ENCODE peak calls at places on chromosomes 3 and 15, in eight cellular contexts. H, G, Z, A, K, V, D and C are unnamed samples.

GRCh38 chr15:73560501-73561117 is 72.6 kb downstream of the NPTN start:
- DNase-seq in H (peak; percentile 72), G (peak; percentile 23), Z (no peak), A (no peak), K (no peak), V (no peak), D (peak; percentile 81), C (no peak)

GRCh38 chr3:187870360-187871203 is 125.3 kb upstream of the BCL6 start:
- DNase-seq in H (no peak), G (no peak), Z (no peak), A (no peak), K (no peak), V (no peak), D (no peak), C (no peak)

GRCh38 chr15:77483426-77483825 is 62.7 kb downstream of the HMG20A start:
- DNase-seq in H (no peak), G (no peak), Z (no peak), A (no peak), K (no peak), V (no peak), D (no peak), C (no peak)

GRCh38 chr3:11624704-11625375 is 18.9 kb downstream of the VGLL4 start:
- DNase-seq in H (no peak), G (no peak), Z (no peak), A (no peak), K (no peak), V (no peak), D (no peak), C (no peak)

GRCh38 chr3:102629943-102630342 is 195.1 kb downstream of the ZPLD1 start:
- DNase-seq in H (no peak), G (no peak), Z (no peak), A (no peak), K (no peak), V (no peak), D (no peak), C (no peak)

GRCh38 chr3:148882288-148882687 is 17.2 kb downstream of the CPA3 start:
- DNase-seq in H (no peak), G (no peak), Z (no peak), A (no peak), K (no peak), V (no peak), D (no peak), C (no peak)

GRCh38 chr15:31504462-31504839 is 177.8 kb downstream of the KLF13 start:
- DNase-seq in H (no peak), G (no peak), Z (no peak), A (no peak), K (no peak), V (no peak), D (no peak), C (no peak)

GRCh38 chr3:183018416-183019192 is 38.3 kb upstream of the DCUN1D1 start:
- DNase-seq in H (peak; percentile 4), G (no peak), Z (no peak), A (no peak), K (no peak), V (no peak), D (no peak), C (no peak)

DNA sequence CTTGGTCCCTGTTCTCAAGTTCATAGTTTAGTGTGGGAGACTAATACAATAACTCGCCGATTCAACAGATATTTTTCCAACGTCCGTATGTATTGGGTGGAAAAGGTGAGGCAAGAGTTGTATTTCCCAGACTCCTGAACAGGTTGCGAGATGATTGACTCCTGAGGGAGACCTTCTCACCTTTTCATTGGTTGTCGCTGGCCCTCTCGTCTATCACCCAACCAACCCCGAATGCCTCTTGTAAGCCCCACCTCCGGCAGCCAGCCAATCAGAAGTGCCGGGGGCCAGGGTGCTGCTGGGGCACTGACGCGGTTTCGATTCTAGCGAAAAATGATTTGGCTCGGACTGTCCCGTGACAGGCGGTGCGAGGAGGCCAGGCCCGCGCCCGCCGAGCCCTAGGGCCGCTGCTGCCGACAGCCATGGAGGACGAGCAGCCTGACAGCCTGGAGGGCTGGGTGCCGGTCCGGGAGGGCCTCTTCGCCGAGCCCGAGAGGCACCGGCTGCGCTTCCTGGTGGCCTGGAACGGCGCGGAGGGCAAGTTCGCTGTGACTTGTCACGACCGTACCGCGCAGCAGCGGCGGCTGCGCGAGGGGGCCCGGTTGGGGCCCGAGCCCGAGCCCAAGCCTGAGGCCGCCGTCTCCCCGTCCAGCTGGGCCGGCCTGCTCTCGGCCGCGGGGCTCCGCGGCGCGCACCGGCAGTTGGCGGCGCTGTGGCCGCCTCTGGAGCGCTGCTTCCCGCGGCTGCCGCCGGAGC is at the start of gene WHAMM:
- DNase-seq in H (peak; percentile 99), G (peak; percentile 94), Z (peak; percentile 99), A (peak; percentile 99), K (peak; percentile 99), V (peak; percentile 99), D (peak; percentile 99), C (peak; percentile 96)
- TF ChIP-seq CTCF in H (no peak), G (no peak), Z (no peak), A (no peak), K (no peak), V (no peak), D (no peak), C (no peak)

GRCh38 chr3:45496550-45496949 is 98.0 kb upstream of the LIMD1 start:
- DNase-seq in H (no peak), G (no peak), Z (no peak), A (peak; percentile 50), K (no peak), V (peak; percentile 64), D (no peak), C (no peak)

GRCh38 chr3:45503904-45504651 is 90.5 kb upstream of the LIMD1 start:
- DNase-seq in H (no peak), G (no peak), Z (no peak), A (no peak), K (no peak), V (no peak), D (no peak), C (no peak)

GRCh38 chr3:45498532-45498931 is 96.0 kb upstream of the LIMD1 start:
- DNase-seq in H (no peak), G (no peak), Z (no peak), A (no peak), K (no peak), V (no peak), D (no peak), C (no peak)

GRCh38 chr3:45497963-45498362 is 96.6 kb upstream of the LIMD1 start:
- DNase-seq in H (no peak), G (no peak), Z (no peak), A (no peak), K (no peak), V (no peak), D (no peak), C (no peak)

DNA sequence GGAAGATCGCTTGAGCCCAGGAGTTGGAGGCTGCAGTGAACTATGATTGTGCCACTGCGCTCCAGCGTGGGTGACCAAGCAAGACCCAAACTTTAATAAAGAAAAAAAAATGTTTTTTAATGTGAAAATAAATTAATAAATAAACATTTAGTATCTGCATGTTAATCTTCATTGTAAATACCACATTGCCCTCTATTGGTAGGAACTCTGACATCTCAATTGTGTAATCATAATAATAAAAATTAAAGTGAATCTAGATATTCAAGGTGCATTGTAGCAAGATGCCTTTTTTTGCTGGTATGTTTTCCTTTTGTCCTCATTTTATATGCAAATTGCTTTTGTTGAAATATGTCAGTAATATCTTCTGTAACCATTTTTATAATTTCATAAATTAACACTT is 95.0 kb upstream of the LIMD1 start:
- DNase-seq in H (peak; percentile 30), G (no peak), Z (no peak), A (no peak), K (no peak), V (no peak), D (peak; percentile 61), C (no peak)
- TF ChIP-seq CTCF in H (no peak), G (peak; percentile 17), Z (peak; percentile 41), A (peak; percentile 33), K (no peak), V (peak; percentile 56), D (no peak), C (peak; percentile 49)

GRCh38 chr15:40928351-40928974 is 677 bp upstream of the DLL4 start:
- DNase-seq in H (no peak), G (no peak), Z (no peak), A (peak; percentile 27), K (no peak), V (no peak), D (no peak), C (no peak)

GRCh38 chr15:40925495-40925862 is 3.7 kb upstream of the DLL4 start:
- DNase-seq in H (no peak), G (no peak), Z (no peak), A (no peak), K (no peak), V (no peak), D (no peak), C (no peak)

GRCh38 chr15:40927497-40928346 is 1.4 kb upstream of the DLL4 start:
- DNase-seq in H (peak; percentile 71), G (no peak), Z (no peak), A (peak; percentile 34), K (no peak), V (peak; percentile 23), D (no peak), C (no peak)

GRCh38 chr15:40926659-40927496 is 2.3 kb upstream of the DLL4 start:
- DNase-seq in H (no peak), G (no peak), Z (no peak), A (peak; percentile 21), K (no peak), V (no peak), D (no peak), C (no peak)

DNA sequence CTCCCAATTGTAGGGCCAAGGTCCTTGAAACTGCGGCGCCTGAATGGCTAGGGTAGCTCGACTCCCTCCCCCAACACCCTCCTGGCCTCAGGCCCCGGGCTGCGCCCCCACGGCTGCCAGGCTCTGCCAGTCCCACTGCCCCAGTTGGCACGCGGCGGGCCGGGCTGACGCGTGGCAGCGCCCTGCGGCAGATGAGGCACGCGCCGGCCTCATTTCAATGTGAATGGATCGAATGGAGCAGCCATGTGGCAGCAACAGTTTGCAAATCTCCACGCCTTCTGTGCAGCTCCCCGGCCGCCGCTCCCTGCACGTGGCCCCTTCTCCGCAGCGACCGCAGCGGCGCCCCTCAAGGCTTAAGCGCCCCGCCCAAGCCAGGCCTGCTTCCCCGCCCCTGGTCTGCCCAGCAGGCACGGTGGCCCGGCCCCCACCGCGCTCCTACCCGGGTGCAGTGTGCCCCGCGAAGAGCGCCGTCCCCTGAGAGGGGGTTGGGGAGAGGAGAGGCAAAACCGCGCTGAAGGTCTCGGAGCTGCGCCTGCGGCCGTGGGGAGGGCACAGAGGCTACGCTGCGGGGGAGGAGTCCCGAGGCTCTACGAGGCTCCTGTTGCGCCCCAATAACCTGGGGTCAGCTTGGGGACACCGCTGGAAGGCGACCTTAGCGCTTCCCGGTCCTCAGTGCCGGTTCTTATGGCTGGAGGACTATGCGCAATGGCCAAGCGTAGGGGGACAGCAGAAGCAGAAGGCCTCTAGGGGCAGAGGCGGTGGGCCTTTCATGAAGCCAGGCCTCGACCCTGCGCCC is 3.1 kb upstream of the DLL4 start:
- DNase-seq in H (peak; percentile 83), G (no peak), Z (no peak), A (no peak), K (no peak), V (no peak), D (peak; percentile 55), C (peak; percentile 54)
- TF ChIP-seq CTCF in H (no peak), G (no peak), Z (no peak), A (no peak), K (no peak), V (no peak), D (no peak), C (no peak)

DNA sequence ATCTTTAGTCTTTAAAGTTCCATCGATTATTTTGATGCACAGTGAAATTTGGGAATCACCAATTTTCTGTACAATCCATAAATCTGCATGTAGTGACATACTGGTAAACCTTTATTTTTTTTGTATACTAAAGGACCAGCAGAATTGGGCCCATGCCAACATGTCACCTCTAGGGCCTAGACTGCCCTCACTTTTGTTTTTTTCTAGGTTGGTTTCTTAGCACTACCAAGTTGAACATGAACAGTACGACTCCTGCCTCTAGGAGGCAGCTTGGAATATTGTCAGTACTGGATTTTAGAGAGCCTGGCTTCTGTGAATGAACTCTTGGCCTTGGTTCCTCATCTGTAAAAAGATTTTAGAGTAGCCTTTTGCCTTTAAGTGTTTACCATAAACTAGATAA is 32.3 kb downstream of the NKIRAS1 start:
- DNase-seq in H (peak; percentile 36), G (no peak), Z (no peak), A (no peak), K (no peak), V (no peak), D (peak; percentile 22), C (no peak)
- TF ChIP-seq CTCF in H (peak; percentile 20), G (no peak), Z (no peak), A (no peak), K (no peak), V (peak; percentile 18), D (peak; percentile 8), C (no peak)